ENCODE peak calls at places on chromosomes 3 and 15, in nine cellular contexts. B is Caco-2, U is 8988T, D is DMS79 treated with DMSO at 0.1 percent for 48 hours, W is NCI-H1417, O is astrocyte, L is GM18507, T is NCI-H2081, F is amniotic epithelial cell. G is an unnamed sample.

GRCh38 chr15:73682597-73683090 is 1.5 kb upstream of the CD276 start:
- DNase-seq in B (no peak), U (no peak), D (no peak), W (no peak), O (no peak), L (no peak), T (no peak), F (no peak), G (no peak)

GRCh38 chr15:80662756-80663553 is 32.2 kb upstream of the ABHD17C start:
- DNase-seq in B (no peak), U (no peak), D (no peak), W (peak), O (no peak), L (no peak), T (peak), F (no peak), G (no peak)

GRCh38 chr3:30679045-30679444 is 72.6 kb downstream of the TGFBR2 start:
- DNase-seq in B (no peak), U (no peak), D (no peak), W (no peak), O (no peak), L (no peak), T (no peak), F (no peak), G (no peak)

GRCh38 chr3:77536038-77536775 is 496.3 kb downstream of the ROBO2 start:
- DNase-seq in B (no peak), U (no peak), D (no peak), W (no peak), O (no peak), L (no peak), T (no peak), F (no peak), G (no peak)

GRCh38 chr3:69738291-69738690 is 973 bp upstream of the MITF start:
- DNase-seq in B (no peak), U (no peak), D (no peak), W (peak), O (peak), L (no peak), T (no peak), F (peak), G (no peak)

GRCh38 chr15:89947338-89947829 is 34.6 kb upstream of the ARPIN start:
- DNase-seq in B (no peak), U (no peak), D (no peak), W (no peak), O (no peak), L (no peak), T (no peak), F (no peak), G (no peak)

GRCh38 chr3:4588410-4588809 is 95.3 kb downstream of the ITPR1 start:
- DNase-seq in B (no peak), U (no peak), D (no peak), W (no peak), O (peak), L (no peak), T (no peak), F (peak), G (peak)

GRCh38 chr3:36124118-36124796 is 256.0 kb upstream of the STAC start:
- DNase-seq in B (peak), U (peak), D (no peak), W (no peak), O (peak), L (no peak), T (peak), F (no peak), G (peak)

GRCh38 chr15:62539236-62539635 is 374.2 kb upstream of the C2CD4B start:
- DNase-seq in B (no peak), U (no peak), D (no peak), W (no peak), O (no peak), L (no peak), T (no peak), F (no peak), G (no peak)

GRCh38 chr3:186413615-186414415 is 51.8 kb upstream of the DGKG start:
- DNase-seq in B (no peak), U (no peak), D (peak), W (peak), O (no peak), L (peak), T (no peak), F (no peak), G (peak)

GRCh38 chr3:195559723-195560409 is 16.7 kb upstream of the PPP1R2 start:
- DNase-seq in B (no peak), U (no peak), D (no peak), W (no peak), O (no peak), L (no peak), T (peak), F (no peak), G (no peak)

GRCh38 chr3:112119686-112120484 is 13.2 kb downstream of the GCSAM start:
- DNase-seq in B (no peak), U (no peak), D (no peak), W (peak), O (no peak), L (no peak), T (no peak), F (no peak), G (no peak)

GRCh38 chr3:151976211-151977050 is 103.0 kb downstream of the SUCNR1 start:
- DNase-seq in B (no peak), U (peak), D (no peak), W (no peak), O (peak), L (no peak), T (no peak), F (peak), G (no peak)

GRCh38 chr15:42371125-42371524 is 11.8 kb downstream of the CAPN3 start:
- DNase-seq in B (no peak), U (no peak), D (no peak), W (no peak), O (no peak), L (no peak), T (no peak), F (peak), G (no peak)

GRCh38 chr15:100120111-100120510 is 221.7 kb downstream of the ADAMTS17 start:
- DNase-seq in B (no peak), U (no peak), D (no peak), W (no peak), O (no peak), L (no peak), T (no peak), F (no peak), G (no peak)

GRCh38 chr15:82856397-82857170 is 47.2 kb downstream of the WHAMM start:
- DNase-seq in B (peak), U (no peak), D (no peak), W (no peak), O (no peak), L (no peak), T (no peak), F (no peak), G (no peak)